ENCODE peak calls at places on chromosomes 6 and 20, in eight cellular contexts. A is astrocyte of the spinal cord; B is Karpas-422; L is H7; U is fibroblast of pulmonary artery; K is pancreas; Z is CD4-positive, CD25-positive, alpha-beta regulatory T cell; V is epithelial cell of esophagus. P is an unnamed sample.
A peak's percentile ranks its signal among the peaks of the same experiment; 100 is the strongest.

GRCh38 chr6:156996265-156996664 is 219.1 kb downstream of the ARID1B start:
- DNase-seq in K (no peak), V (no peak), B (no peak), A (no peak), Z (no peak), U (no peak), L (no peak), P (no peak)

GRCh38 chr6:148349466-148349865 is 6.8 kb downstream of the SASH1 start:
- DNase-seq in L (no peak), A (no peak), B (peak; percentile 17), U (no peak), Z (no peak), V (peak; percentile 52), K (no peak), P (no peak)

GRCh38 chr6:152863618-152864326 is 113.2 kb downstream of the VIP start:
- DNase-seq in L (peak; percentile 19), A (peak; percentile 74), B (peak; percentile 86), K (peak; percentile 39), V (peak; percentile 80), Z (peak; percentile 54), U (peak; percentile 85), P (peak; percentile 40)

GRCh38 chr20:51446656-51447055 is 95.9 kb downstream of the NFATC2 start:
- DNase-seq in U (peak; percentile 69), K (no peak), B (no peak), V (peak; percentile 44), L (no peak), A (peak; percentile 85), Z (no peak), P (no peak)

GRCh38 chr6:108654465-108655106 is 93.9 kb downstream of the FOXO3 start:
- DNase-seq in V (no peak), U (peak; percentile 43), K (no peak), B (no peak), Z (no peak), L (no peak), A (peak; percentile 22), P (no peak)

GRCh38 chr6:41767112-41767946 is 12.4 kb downstream of the FRS3 start:
- DNase-seq in A (peak; percentile 33), V (peak; percentile 94), K (peak; percentile 54), U (peak; percentile 80), L (no peak), Z (no peak), B (peak; percentile 58), P (no peak)

GRCh38 chr20:20457392-20458126 is 89.7 kb downstream of the INSM1 start:
- DNase-seq in L (no peak), U (peak; percentile 11), A (peak; percentile 55), Z (no peak), K (no peak), B (no peak), V (peak; percentile 30), P (no peak)

GRCh38 chr6:30060634-30060981 is 457 bp upstream of the POLR1H start:
- DNase-seq in U (peak; percentile 34), L (peak; percentile 29), Z (no peak), B (peak; percentile 82), K (peak; percentile 31), V (peak; percentile 26), A (no peak), P (no peak)

GRCh38 chr20:56454754-56455153 is 13.7 kb upstream of the RTF2 start:
- DNase-seq in Z (no peak), L (no peak), A (no peak), V (no peak), B (peak; percentile 35), K (no peak), U (no peak), P (no peak)

GRCh38 chr20:44601801-44602204 is 19.4 kb downstream of the PKIG start:
- DNase-seq in K (no peak), A (peak; percentile 93), U (peak; percentile 84), L (no peak), Z (no peak), B (no peak), V (no peak), P (no peak)

GRCh38 chr6:74713941-74714340 is 491.9 kb downstream of the COL12A1 start:
- DNase-seq in K (no peak), V (no peak), U (peak; percentile 50), A (no peak), B (no peak), L (no peak), Z (no peak), P (no peak)

GRCh38 chr6:70413829-70414494 is 654 bp downstream of the FAM135A start:
- DNase-seq in V (peak; percentile 26), B (peak; percentile 82), A (peak; percentile 25), K (no peak), Z (peak; percentile 12), U (no peak), L (peak; percentile 23), P (no peak)

GRCh38 chr6:70415660-70416059 is 2.4 kb downstream of the FAM135A start:
- DNase-seq in L (no peak), V (peak; percentile 34), A (no peak), U (no peak), B (no peak), K (no peak), Z (no peak), P (no peak)

GRCh38 chr6:70414813-70415212 is 1.5 kb downstream of the FAM135A start:
- DNase-seq in K (no peak), B (no peak), V (no peak), U (no peak), A (no peak), L (no peak), Z (no peak), P (no peak)

GRCh38 chr6:70413114-70413828 is at the start of gene FAM135A:
- DNase-seq in L (peak; percentile 97), U (peak; percentile 99), K (peak; percentile 100), B (peak; percentile 98), Z (peak; percentile 90), A (peak; percentile 98), V (peak; percentile 100), P (peak; percentile 94)

GRCh38 chr6:70415247-70415646 is 1.9 kb downstream of the FAM135A start:
- DNase-seq in V (no peak), U (no peak), Z (no peak), L (no peak), K (no peak), B (peak; percentile 56), A (no peak), P (no peak)
- H3K4me3 ChIP-seq in V (peak overlapping the region; percentile 90), U (no peak overlapping the region), Z (peak overlapping the region; percentile 95), L (no peak overlapping the region), K (no peak overlapping the region), B (peak overlapping the region; percentile 81), A (no peak overlapping the region), P (peak overlapping the region; percentile 10)

DNA sequence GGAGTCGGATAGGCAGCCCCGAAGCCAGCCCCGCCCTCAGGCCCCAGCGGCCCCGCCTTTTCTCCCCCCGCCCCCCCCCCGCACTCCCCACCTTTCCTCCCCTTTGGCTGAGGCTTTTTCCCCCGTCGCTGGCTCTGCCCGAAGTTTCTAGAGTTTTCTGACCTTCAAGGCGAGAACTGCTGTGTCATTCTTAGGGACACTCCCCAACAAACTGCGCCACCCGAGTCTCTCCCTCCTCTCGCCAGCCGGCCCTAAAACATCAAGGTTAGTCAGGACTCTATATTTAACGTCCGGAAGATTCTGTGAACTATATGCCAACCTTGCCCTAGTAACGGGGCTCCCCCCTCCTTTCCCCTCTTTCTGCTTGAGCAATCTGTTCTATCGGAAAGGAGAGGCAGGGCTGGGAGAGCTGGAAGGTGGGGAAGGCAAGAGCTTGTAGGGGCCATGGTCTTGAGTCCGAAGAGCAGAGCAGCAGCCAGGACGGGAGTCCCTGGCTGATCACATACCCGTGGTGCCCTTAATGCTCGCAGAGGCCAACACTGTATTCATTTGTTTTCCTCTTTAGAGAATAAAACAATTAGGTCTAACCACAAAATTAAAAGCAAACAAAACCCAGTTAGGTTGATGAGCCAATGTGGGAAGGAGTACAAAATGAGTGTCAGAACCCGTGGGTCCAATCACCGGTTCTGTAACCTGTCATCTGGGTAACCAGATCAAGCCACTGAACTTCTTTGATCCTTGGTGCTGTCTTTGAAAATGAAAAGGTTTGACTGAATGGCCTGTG is 5.3 kb upstream of the HSPA1B start:
- DNase-seq in Z (peak; percentile 76), A (peak; percentile 77), U (peak; percentile 89), L (peak; percentile 90), B (peak; percentile 84), K (peak; percentile 92), V (peak; percentile 80), P (no peak)
- H3K4me3 ChIP-seq in Z (peak overlapping the region; percentile 92), A (peak overlapping the region; percentile 58), U (peak overlapping the region; percentile 65), L (peak overlapping the region; percentile 67), B (peak overlapping the region; percentile 89), K (peak overlapping the region; percentile 27), V (peak overlapping the region; percentile 56), P (peak overlapping the region; percentile 67)

DNA sequence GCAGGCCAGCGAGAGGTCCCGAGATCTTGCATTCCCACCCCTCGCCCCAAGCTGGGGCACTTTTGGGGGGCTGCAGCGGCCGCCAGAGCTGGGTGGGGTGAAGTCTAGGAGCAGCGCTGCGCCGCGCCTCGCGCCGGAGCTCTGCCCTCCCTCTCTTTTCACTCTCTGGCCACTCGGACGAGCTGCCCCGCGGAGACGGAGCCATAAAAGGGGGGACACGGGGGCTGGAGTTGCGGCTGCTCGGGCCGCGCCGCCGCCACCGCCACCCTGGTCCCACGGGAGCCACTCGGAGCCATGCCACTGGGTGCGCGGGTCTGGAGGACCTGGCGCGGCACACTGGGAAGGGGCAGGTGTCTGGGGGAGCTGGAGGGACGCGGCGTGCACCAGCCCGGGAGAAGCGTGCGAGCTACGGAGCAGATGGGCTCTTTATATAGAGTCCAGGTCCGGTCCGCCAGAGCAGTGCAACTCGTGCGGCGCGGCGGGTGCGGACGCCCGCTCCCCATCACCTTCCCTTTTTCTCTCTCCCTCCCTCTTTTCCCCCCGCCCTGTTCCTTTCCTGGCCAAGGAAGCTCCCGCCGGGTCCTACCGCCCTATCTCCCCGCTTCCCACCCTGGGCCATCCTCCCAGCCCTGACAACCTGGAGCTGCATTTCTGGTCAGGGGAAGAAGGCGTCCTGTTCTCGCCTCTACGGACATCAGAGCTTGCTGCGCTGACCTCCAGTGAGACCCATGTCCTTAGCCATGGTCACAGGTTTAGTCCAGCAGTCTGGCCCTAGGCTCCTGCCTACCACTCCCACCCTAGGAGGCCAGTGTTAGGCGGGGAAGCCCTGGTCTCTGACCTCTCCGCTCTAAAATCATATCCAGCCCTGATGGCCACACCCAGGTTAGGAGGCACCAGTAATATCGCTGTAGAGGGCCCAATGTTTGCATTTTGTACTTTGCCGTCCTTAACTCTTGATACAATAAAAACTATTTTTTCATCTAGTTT is 883 bp upstream of the HTR1B start:
- DNase-seq in Z (no peak), A (peak; percentile 35), B (no peak), V (no peak), U (no peak), L (peak; percentile 79), K (no peak), P (no peak)
- H3K4me3 ChIP-seq in Z (no peak overlapping the region), A (peak overlapping the region; percentile 57), B (no peak overlapping the region), V (peak overlapping the region; percentile 52), U (peak overlapping the region; percentile 53), L (peak overlapping the region; percentile 78), K (peak overlapping the region; percentile 12), P (no peak overlapping the region)

GRCh38 chr6:10416863-10417641 is 2.2 kb upstream of the TFAP2A start:
- DNase-seq in L (peak; percentile 93), V (no peak), K (no peak), A (no peak), U (no peak), Z (no peak), B (no peak), P (no peak)

GRCh38 chr6:10419749-10420545 is 5.1 kb upstream of the TFAP2A start:
- DNase-seq in U (no peak), K (no peak), B (no peak), Z (no peak), A (no peak), L (no peak), V (peak; percentile 80), P (no peak)

GRCh38 chr6:10418862-10419748 is 4.2 kb upstream of the TFAP2A start:
- DNase-seq in K (no peak), L (peak; percentile 92), U (no peak), B (no peak), V (peak; percentile 92), Z (no peak), A (peak; percentile 60), P (no peak)

GRCh38 chr6:10417681-10418104 is 2.8 kb upstream of the TFAP2A start:
- DNase-seq in U (no peak), B (no peak), L (peak; percentile 82), Z (no peak), K (no peak), V (no peak), A (no peak), P (no peak)

GRCh38 chr6:10418361-10418861 is 3.5 kb upstream of the TFAP2A start:
- DNase-seq in B (no peak), L (no peak), V (no peak), A (no peak), K (no peak), U (no peak), Z (no peak), P (no peak)
- H3K4me3 ChIP-seq in B (no peak overlapping the region), L (peak overlapping the region; percentile 33), V (peak overlapping the region; percentile 63), A (no peak overlapping the region), K (no peak overlapping the region), U (no peak overlapping the region), Z (no peak overlapping the region), P (no peak overlapping the region)